ENCODE peak calls at places on chromosome 14, in eight cellular contexts. One of them, this sample, is unnamed.

GRCh38 chr14:34461334-34462131 is 507 bp downstream of the SPTSSA start:
- DNase-seq in cardiac fibroblast: peak
- DNase-seq in stomach: peak
- DNase-seq in G401: peak
- DNase-seq in left cardiac atrium: peak
- DNase-seq in SK-N-DZ: peak
- DNase-seq in ascending aorta: peak
- DNase-seq in heart left ventricle: no peak
- DNase-seq in this sample: peak

GRCh38 chr14:60095781-60096450 is 4.2 kb downstream of the PCNX4 start:
- DNase-seq in cardiac fibroblast: peak
- DNase-seq in stomach: no peak
- DNase-seq in G401: no peak
- DNase-seq in left cardiac atrium: no peak
- DNase-seq in SK-N-DZ: no peak
- DNase-seq in ascending aorta: no peak
- DNase-seq in heart left ventricle: no peak
- DNase-seq in this sample: no peak

GRCh38 chr14:83940253-83940652 is 1589.7 kb upstream of the FLRT2 start:
- DNase-seq in cardiac fibroblast: peak
- DNase-seq in stomach: no peak
- DNase-seq in G401: no peak
- DNase-seq in left cardiac atrium: no peak
- DNase-seq in SK-N-DZ: peak
- DNase-seq in ascending aorta: no peak
- DNase-seq in heart left ventricle: no peak
- DNase-seq in this sample: no peak

GRCh38 chr14:104137297-104138097 is 890 bp upstream of the KIF26A start:
- DNase-seq in cardiac fibroblast: peak
- DNase-seq in stomach: peak
- DNase-seq in G401: peak
- DNase-seq in left cardiac atrium: peak
- DNase-seq in SK-N-DZ: peak
- DNase-seq in ascending aorta: peak
- DNase-seq in heart left ventricle: peak
- DNase-seq in this sample: peak

GRCh38 chr14:36626150-36626549 is 35.5 kb upstream of the PAX9 start:
- DNase-seq in cardiac fibroblast: no peak
- DNase-seq in stomach: no peak
- DNase-seq in G401: no peak
- DNase-seq in left cardiac atrium: no peak
- DNase-seq in SK-N-DZ: no peak
- DNase-seq in ascending aorta: no peak
- DNase-seq in heart left ventricle: no peak
- DNase-seq in this sample: no peak

GRCh38 chr14:69615471-69616407 is 4.3 kb downstream of the SUSD6 start:
- DNase-seq in cardiac fibroblast: peak
- DNase-seq in stomach: peak
- DNase-seq in G401: peak
- DNase-seq in left cardiac atrium: peak
- DNase-seq in SK-N-DZ: no peak
- DNase-seq in ascending aorta: peak
- DNase-seq in heart left ventricle: no peak
- DNase-seq in this sample: no peak

GRCh38 chr14:32565256-32565655 is 236.2 kb downstream of the AKAP6 start:
- DNase-seq in cardiac fibroblast: no peak
- DNase-seq in stomach: no peak
- DNase-seq in G401: peak
- DNase-seq in left cardiac atrium: no peak
- DNase-seq in SK-N-DZ: peak
- DNase-seq in ascending aorta: no peak
- DNase-seq in heart left ventricle: no peak
- DNase-seq in this sample: no peak

GRCh38 chr14:32675433-32675832 is 263.2 kb upstream of the NPAS3 start:
- DNase-seq in cardiac fibroblast: no peak
- DNase-seq in stomach: no peak
- DNase-seq in G401: no peak
- DNase-seq in left cardiac atrium: no peak
- DNase-seq in SK-N-DZ: no peak
- DNase-seq in ascending aorta: no peak
- DNase-seq in heart left ventricle: no peak
- DNase-seq in this sample: no peak

GRCh38 chr14:36863271-36863670 is 201.6 kb downstream of the PAX9 start:
- DNase-seq in cardiac fibroblast: no peak
- DNase-seq in stomach: no peak
- DNase-seq in G401: no peak
- DNase-seq in left cardiac atrium: no peak
- DNase-seq in SK-N-DZ: no peak
- DNase-seq in ascending aorta: no peak
- DNase-seq in heart left ventricle: no peak
- DNase-seq in this sample: no peak

GRCh38 chr14:103093856-103094405 is 594 bp upstream of the EXOC3L4 start:
- DNase-seq in cardiac fibroblast: no peak
- DNase-seq in stomach: no peak
- DNase-seq in G401: no peak
- DNase-seq in left cardiac atrium: no peak
- DNase-seq in SK-N-DZ: no peak
- DNase-seq in ascending aorta: no peak
- DNase-seq in heart left ventricle: peak
- DNase-seq in this sample: no peak

GRCh38 chr14:92452471-92452870 is 61.1 kb upstream of the RIN3 start:
- DNase-seq in cardiac fibroblast: no peak
- DNase-seq in stomach: no peak
- DNase-seq in G401: no peak
- DNase-seq in left cardiac atrium: no peak
- DNase-seq in SK-N-DZ: no peak
- DNase-seq in ascending aorta: peak
- DNase-seq in heart left ventricle: no peak
- DNase-seq in this sample: no peak

GRCh38 chr14:58829594-58829993 is 191.8 kb downstream of the DACT1 start:
- DNase-seq in cardiac fibroblast: no peak
- DNase-seq in stomach: no peak
- DNase-seq in G401: peak
- DNase-seq in left cardiac atrium: no peak
- DNase-seq in SK-N-DZ: no peak
- DNase-seq in ascending aorta: no peak
- DNase-seq in heart left ventricle: no peak
- DNase-seq in this sample: no peak

GRCh38 chr14:39241637-39242036 is 7.9 kb downstream of the MIA2 start:
- DNase-seq in cardiac fibroblast: no peak
- DNase-seq in stomach: no peak
- DNase-seq in G401: no peak
- DNase-seq in left cardiac atrium: no peak
- DNase-seq in SK-N-DZ: no peak
- DNase-seq in ascending aorta: no peak
- DNase-seq in heart left ventricle: no peak
- DNase-seq in this sample: no peak

GRCh38 chr14:38207830-38208815 is at the start of gene SSTR1:
- DNase-seq in cardiac fibroblast: peak
- DNase-seq in stomach: peak
- DNase-seq in G401: no peak
- DNase-seq in left cardiac atrium: no peak
- DNase-seq in SK-N-DZ: no peak
- DNase-seq in ascending aorta: no peak
- DNase-seq in heart left ventricle: no peak
- DNase-seq in this sample: no peak

GRCh38 chr14:23544511-23545447 is 6.8 kb downstream of the ZFHX2 start:
- DNase-seq in cardiac fibroblast: no peak
- DNase-seq in stomach: no peak
- DNase-seq in G401: peak
- DNase-seq in left cardiac atrium: peak
- DNase-seq in SK-N-DZ: peak
- DNase-seq in ascending aorta: no peak
- DNase-seq in heart left ventricle: no peak
- DNase-seq in this sample: peak

GRCh38 chr14:55398679-55399078 is 13.0 kb downstream of the ATG14 start:
- DNase-seq in cardiac fibroblast: peak
- DNase-seq in stomach: no peak
- DNase-seq in G401: no peak
- DNase-seq in left cardiac atrium: no peak
- DNase-seq in SK-N-DZ: no peak
- DNase-seq in ascending aorta: peak
- DNase-seq in heart left ventricle: no peak
- DNase-seq in this sample: no peak

GRCh38 chr14:93017341-93017797 is 94.4 kb downstream of the CHGA start:
- DNase-seq in cardiac fibroblast: no peak
- DNase-seq in stomach: peak
- DNase-seq in G401: peak
- DNase-seq in left cardiac atrium: no peak
- DNase-seq in SK-N-DZ: no peak
- DNase-seq in ascending aorta: no peak
- DNase-seq in heart left ventricle: peak
- DNase-seq in this sample: peak

GRCh38 chr14:35149239-35149638 is 26.9 kb downstream of the PRORP start:
- DNase-seq in cardiac fibroblast: no peak
- DNase-seq in stomach: no peak
- DNase-seq in G401: no peak
- DNase-seq in left cardiac atrium: no peak
- DNase-seq in SK-N-DZ: no peak
- DNase-seq in ascending aorta: no peak
- DNase-seq in heart left ventricle: no peak
- DNase-seq in this sample: no peak

GRCh38 chr14:71103662-71104484 is 196.6 kb downstream of the PCNX1 start:
- DNase-seq in cardiac fibroblast: peak
- DNase-seq in stomach: no peak
- DNase-seq in G401: peak
- DNase-seq in left cardiac atrium: no peak
- DNase-seq in SK-N-DZ: peak
- DNase-seq in ascending aorta: no peak
- DNase-seq in heart left ventricle: no peak
- DNase-seq in this sample: no peak

GRCh38 chr14:100888789-100889315 is 14.7 kb downstream of the RTL1 start:
- DNase-seq in cardiac fibroblast: peak
- DNase-seq in stomach: no peak
- DNase-seq in G401: no peak
- DNase-seq in left cardiac atrium: no peak
- DNase-seq in SK-N-DZ: no peak
- DNase-seq in ascending aorta: no peak
- DNase-seq in heart left ventricle: no peak
- DNase-seq in this sample: no peak

GRCh38 chr14:30193791-30194407 is 266.3 kb upstream of the PRKD1 start:
- DNase-seq in cardiac fibroblast: peak
- DNase-seq in stomach: no peak
- DNase-seq in G401: no peak
- DNase-seq in left cardiac atrium: no peak
- DNase-seq in SK-N-DZ: no peak
- DNase-seq in ascending aorta: no peak
- DNase-seq in heart left ventricle: no peak
- DNase-seq in this sample: no peak

GRCh38 chr14:104888489-104889373 is 23.7 kb downstream of the CEP170B start:
- DNase-seq in cardiac fibroblast: no peak
- DNase-seq in stomach: no peak
- DNase-seq in G401: no peak
- DNase-seq in left cardiac atrium: no peak
- DNase-seq in SK-N-DZ: no peak
- DNase-seq in ascending aorta: peak
- DNase-seq in heart left ventricle: peak
- DNase-seq in this sample: peak

GRCh38 chr14:56953884-56954283 is 143.6 kb upstream of the OTX2 start:
- DNase-seq in cardiac fibroblast: no peak
- DNase-seq in stomach: no peak
- DNase-seq in G401: peak
- DNase-seq in left cardiac atrium: no peak
- DNase-seq in SK-N-DZ: no peak
- DNase-seq in ascending aorta: no peak
- DNase-seq in heart left ventricle: no peak
- DNase-seq in this sample: no peak

GRCh38 chr14:75200451-75200850 is 24.0 kb upstream of the TMED10 start:
- DNase-seq in cardiac fibroblast: no peak
- DNase-seq in stomach: peak
- DNase-seq in G401: no peak
- DNase-seq in left cardiac atrium: no peak
- DNase-seq in SK-N-DZ: no peak
- DNase-seq in ascending aorta: no peak
- DNase-seq in heart left ventricle: no peak
- DNase-seq in this sample: no peak

GRCh38 chr14:101761881-101762529 is 496 bp downstream of the PPP2R5C start:
- DNase-seq in cardiac fibroblast: peak
- DNase-seq in stomach: peak
- DNase-seq in G401: peak
- DNase-seq in left cardiac atrium: peak
- DNase-seq in SK-N-DZ: no peak
- DNase-seq in ascending aorta: no peak
- DNase-seq in heart left ventricle: peak
- DNase-seq in this sample: peak

GRCh38 chr14:91105673-91106072 is 8.2 kb upstream of the DGLUCY start:
- DNase-seq in cardiac fibroblast: no peak
- DNase-seq in stomach: no peak
- DNase-seq in G401: no peak
- DNase-seq in left cardiac atrium: no peak
- DNase-seq in SK-N-DZ: no peak
- DNase-seq in ascending aorta: no peak
- DNase-seq in heart left ventricle: no peak
- DNase-seq in this sample: no peak

GRCh38 chr14:62143235-62143634 is 381.0 kb downstream of the SNAPC1 start:
- DNase-seq in cardiac fibroblast: peak
- DNase-seq in stomach: no peak
- DNase-seq in G401: peak
- DNase-seq in left cardiac atrium: no peak
- DNase-seq in SK-N-DZ: no peak
- DNase-seq in ascending aorta: no peak
- DNase-seq in heart left ventricle: no peak
- DNase-seq in this sample: no peak

GRCh38 chr14:68695871-68696665 is 96.8 kb downstream of the ZFP36L1 start:
- DNase-seq in cardiac fibroblast: peak
- DNase-seq in stomach: no peak
- DNase-seq in G401: no peak
- DNase-seq in left cardiac atrium: no peak
- DNase-seq in SK-N-DZ: no peak
- DNase-seq in ascending aorta: no peak
- DNase-seq in heart left ventricle: no peak
- DNase-seq in this sample: no peak

GRCh38 chr14:54692261-54692861 is 125.4 kb downstream of the SAMD4A start:
- DNase-seq in cardiac fibroblast: peak
- DNase-seq in stomach: no peak
- DNase-seq in G401: no peak
- DNase-seq in left cardiac atrium: no peak
- DNase-seq in SK-N-DZ: no peak
- DNase-seq in ascending aorta: no peak
- DNase-seq in heart left ventricle: no peak
- DNase-seq in this sample: no peak

GRCh38 chr14:94494085-94494484 is 15.2 kb downstream of the SERPINA12 start:
- DNase-seq in cardiac fibroblast: no peak
- DNase-seq in stomach: no peak
- DNase-seq in G401: no peak
- DNase-seq in left cardiac atrium: no peak
- DNase-seq in SK-N-DZ: no peak
- DNase-seq in ascending aorta: no peak
- DNase-seq in heart left ventricle: no peak
- DNase-seq in this sample: no peak

GRCh38 chr14:105576525-105577088 is 50.2 kb downstream of the TMEM121 start:
- DNase-seq in cardiac fibroblast: no peak
- DNase-seq in stomach: no peak
- DNase-seq in G401: no peak
- DNase-seq in left cardiac atrium: no peak
- DNase-seq in SK-N-DZ: no peak
- DNase-seq in ascending aorta: no peak
- DNase-seq in heart left ventricle: no peak
- DNase-seq in this sample: no peak

GRCh38 chr14:102583726-102584125 is 8.7 kb upstream of the RCOR1 start:
- DNase-seq in cardiac fibroblast: no peak
- DNase-seq in stomach: no peak
- DNase-seq in G401: no peak
- DNase-seq in left cardiac atrium: no peak
- DNase-seq in SK-N-DZ: no peak
- DNase-seq in ascending aorta: no peak
- DNase-seq in heart left ventricle: no peak
- DNase-seq in this sample: no peak

GRCh38 chr14:74035556-74035955 is 16.4 kb downstream of the BBOF1 start:
- DNase-seq in cardiac fibroblast: peak
- DNase-seq in stomach: no peak
- DNase-seq in G401: no peak
- DNase-seq in left cardiac atrium: no peak
- DNase-seq in SK-N-DZ: no peak
- DNase-seq in ascending aorta: no peak
- DNase-seq in heart left ventricle: no peak
- DNase-seq in this sample: no peak

This sample was measured in left ventricle myocardium inferior.